ENCODE peak calls at places on chromosomes 6 and 20, in ten cellular contexts. M, U, K, F, N, W, S, A, G and L are unnamed samples.

GRCh38 chr6:122501475-122501874 is 29.9 kb upstream of the SERINC1 start:
- DNase-seq in U (no peak), M (no peak), N (no peak), F (no peak), S (no peak), G (no peak), W (no peak), K (no peak), A (no peak), L (no peak)

GRCh38 chr6:133170602-133171001 is 70.6 kb upstream of the EYA4 start:
- DNase-seq in F (no peak), M (no peak), K (no peak), N (no peak), W (no peak), S (no peak), G (no peak), U (no peak), A (no peak), L (no peak)

GRCh38 chr6:2976571-2977085 is 5.3 kb upstream of the SERPINB6 start:
- DNase-seq in A (no peak), N (peak; percentile 73), U (no peak), W (no peak), F (no peak), M (no peak), G (no peak), S (no peak), K (no peak), L (no peak)

GRCh38 chr6:48074368-48074767 is 36.6 kb downstream of the PTCHD4 start:
- DNase-seq in K (no peak), F (no peak), S (no peak), W (no peak), G (no peak), U (no peak), M (no peak), A (no peak), N (no peak), L (no peak)

GRCh38 chr20:11799131-11799800 is 118.4 kb upstream of the BTBD3 start:
- DNase-seq in A (no peak), U (no peak), W (no peak), M (no peak), F (no peak), G (no peak), S (no peak), K (no peak), N (no peak), L (no peak)

GRCh38 chr6:110285306-110286060 is 72.7 kb downstream of the METTL24 start:
- DNase-seq in K (no peak), A (no peak), F (no peak), W (no peak), G (no peak), S (no peak), N (no peak), U (no peak), M (no peak), L (no peak)

GRCh38 chr6:48113130-48113529 is 2.1 kb upstream of the PTCHD4 start:
- DNase-seq in S (no peak), A (no peak), U (no peak), W (no peak), F (no peak), K (no peak), G (no peak), M (no peak), N (no peak), L (no peak)

GRCh38 chr6:82917346-82918064 is 148.1 kb downstream of the UBE3D start:
- DNase-seq in W (no peak), F (no peak), N (no peak), A (no peak), K (no peak), M (no peak), U (no peak), S (no peak), G (no peak), L (no peak)

GRCh38 chr6:138971601-138972000 is 16.5 kb downstream of the REPS1 start:
- DNase-seq in S (no peak), F (no peak), W (no peak), M (no peak), K (no peak), N (peak; percentile 34), G (no peak), A (no peak), U (no peak), L (no peak)

GRCh38 chr6:42224222-42225042 is 6.8 kb upstream of the MRPS10 start:
- DNase-seq in K (no peak), G (no peak), U (no peak), A (no peak), N (peak; percentile 89), W (no peak), M (peak; percentile 91), S (no peak), F (no peak), L (no peak)

GRCh38 chr20:63316502-63316921 is 23.5 kb downstream of the COL20A1 start:
- DNase-seq in A (no peak), W (no peak), F (no peak), K (no peak), N (no peak), U (no peak), S (no peak), M (no peak), G (no peak), L (no peak)

GRCh38 chr6:21271431-21272155 is 322.0 kb upstream of the SOX4 start:
- DNase-seq in F (no peak), S (no peak), A (no peak), K (no peak), W (no peak), M (no peak), U (no peak), N (no peak), G (no peak), L (no peak)

GRCh38 chr6:14108571-14109410 is 8.8 kb upstream of the CD83 start:
- DNase-seq in N (peak; percentile 36), K (no peak), S (no peak), G (no peak), F (peak; percentile 87), A (peak; percentile 27), U (no peak), M (peak; percentile 90), W (no peak), L (no peak)

GRCh38 chr6:43897571-43898302 is 127.7 kb downstream of the VEGFA start:
- DNase-seq in U (no peak), N (no peak), K (no peak), G (no peak), M (no peak), A (no peak), F (no peak), W (no peak), S (no peak), L (no peak)

GRCh38 chr6:25844518-25844917 is 12.7 kb upstream of the SLC17A1 start:
- DNase-seq in G (no peak), A (no peak), U (no peak), K (no peak), F (no peak), M (no peak), W (no peak), S (peak; percentile 79), N (no peak), L (no peak)

GRCh38 chr20:48928832-48929725 is 7.6 kb downstream of the ARFGEF2 start:
- DNase-seq in A (no peak), S (no peak), K (no peak), W (no peak), N (no peak), F (no peak), G (no peak), M (no peak), U (no peak), L (peak; percentile 39)

GRCh38 chr20:48919882-48920526 is 1.5 kb upstream of the ARFGEF2 start:
- DNase-seq in F (peak; percentile 70), G (no peak), U (no peak), M (no peak), S (no peak), W (no peak), K (no peak), A (no peak), N (no peak), L (no peak)